ENCODE peak calls at places on chromosomes 13 and 19, in seven cellular contexts. C is WERI-Rb-1, E is psoas muscle, Z is thyroid gland, I is A549, N is spleen, T is pancreas. Y is an unnamed sample.

GRCh38 chr19:56393119-56394012 is at the start of gene ZNF582:
- DNase-seq in C (peak), E (peak), Z (peak), I (peak), N (peak), T (peak), Y (peak)

GRCh38 chr13:70253834-70254233 is 145.6 kb upstream of the KLHL1 start:
- DNase-seq in C (no peak), E (no peak), Z (no peak), I (no peak), N (no peak), T (no peak), Y (no peak)

GRCh38 chr19:5351731-5352228 is 11.2 kb upstream of the PTPRS start:
- DNase-seq in C (no peak), E (no peak), Z (no peak), I (no peak), N (no peak), T (no peak), Y (no peak)

GRCh38 chr13:76965759-76966421 is 17.6 kb downstream of the ACOD1 start:
- DNase-seq in C (no peak), E (peak), Z (peak), I (no peak), N (no peak), T (no peak), Y (no peak)

GRCh38 chr13:99432637-99433542 is 68.4 kb upstream of the TM9SF2 start:
- DNase-seq in C (peak), E (peak), Z (peak), I (peak), N (peak), T (no peak), Y (peak)

GRCh38 chr13:39602614-39603366 is at the start of gene LHFPL6:
- DNase-seq in C (peak), E (peak), Z (peak), I (peak), N (peak), T (peak), Y (peak)

GRCh38 chr13:30042891-30043630 is 192.6 kb upstream of the UBL3 start:
- DNase-seq in C (no peak), E (no peak), Z (no peak), I (no peak), N (no peak), T (no peak), Y (no peak)

GRCh38 chr13:99756281-99756680 is 215.3 kb downstream of the ZIC5 start:
- DNase-seq in C (no peak), E (no peak), Z (no peak), I (no peak), N (no peak), T (no peak), Y (no peak)

GRCh38 chr13:32737679-32738078 is 151.4 kb downstream of the PDS5B start:
- DNase-seq in C (no peak), E (no peak), Z (no peak), I (no peak), N (no peak), T (no peak), Y (no peak)

GRCh38 chr13:39144941-39145533 is 106.8 kb downstream of the NHLRC3 start:
- DNase-seq in C (peak), E (peak), Z (peak), I (peak), N (no peak), T (peak), Y (no peak)

GRCh38 chr19:18479964-18480723 is 41.7 kb downstream of the ELL start:
- DNase-seq in C (peak), E (peak), Z (peak), I (no peak), N (peak), T (no peak), Y (no peak)

GRCh38 chr13:33785384-33785783 is 32.6 kb upstream of the RFC3 start:
- DNase-seq in C (no peak), E (no peak), Z (no peak), I (no peak), N (no peak), T (no peak), Y (no peak)

GRCh38 chr13:49279885-49280284 is 32.2 kb downstream of the CDADC1 start:
- DNase-seq in C (no peak), E (no peak), Z (no peak), I (no peak), N (no peak), T (no peak), Y (no peak)

DNA sequence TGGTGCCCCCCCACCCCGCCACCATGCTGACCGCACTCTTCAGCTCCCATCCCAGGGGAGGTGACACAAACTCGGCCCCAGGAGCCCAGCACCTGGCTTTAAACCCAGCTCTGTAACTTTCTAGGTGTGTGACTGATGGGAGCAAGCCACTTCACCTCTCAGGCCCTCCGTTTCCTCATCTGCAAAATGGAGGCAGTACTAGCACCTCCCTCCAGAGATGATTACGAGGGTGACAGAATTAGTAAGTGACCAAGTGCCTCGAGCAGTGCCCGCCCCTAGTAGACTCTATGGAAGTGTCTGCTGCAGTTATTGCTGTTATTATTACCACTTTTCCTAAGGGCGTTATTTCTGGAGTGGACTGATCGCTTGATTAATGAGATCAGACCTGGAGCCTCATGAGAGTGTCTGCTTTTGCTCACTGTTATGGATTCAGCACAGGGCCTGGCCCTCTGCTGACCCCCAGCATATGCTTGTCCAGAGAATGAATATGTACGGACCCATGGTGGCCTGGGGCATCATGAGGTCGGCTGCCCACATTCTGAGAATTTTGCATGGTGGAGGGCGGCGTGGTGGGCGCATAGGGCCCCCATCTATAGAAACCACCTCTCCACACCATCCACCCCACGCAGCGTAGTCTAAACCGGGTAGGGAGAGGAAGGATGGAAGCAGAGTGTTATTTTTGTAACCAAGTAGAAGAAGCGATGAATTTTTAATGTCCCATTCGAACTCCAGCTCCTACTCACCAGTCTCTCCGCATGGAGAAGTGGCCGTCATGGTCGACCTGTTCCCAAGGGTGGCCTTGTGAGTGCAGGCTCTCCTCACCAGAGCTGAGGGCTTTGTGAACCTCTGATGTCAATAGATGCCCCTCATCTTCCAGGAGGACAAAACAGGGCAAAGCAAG is 48.2 kb downstream of the CAPN12 start:
- DNase-seq in C (no peak), E (no peak), Z (peak), I (no peak), N (no peak), T (no peak), Y (no peak)
- H3K27ac ChIP-seq in C (no peak), E (peak), Z (peak), I (peak), N (peak), T (peak), Y (peak)

GRCh38 chr13:20378721-20379120 is 146.6 kb upstream of the GJB6 start:
- DNase-seq in C (no peak), E (no peak), Z (no peak), I (no peak), N (peak), T (no peak), Y (no peak)
- TF ChIP-seq CTCF in C (no peak), E (no peak), Z (no peak), I (no peak), N (no peak), T (no peak), Y (no peak)

DNA sequence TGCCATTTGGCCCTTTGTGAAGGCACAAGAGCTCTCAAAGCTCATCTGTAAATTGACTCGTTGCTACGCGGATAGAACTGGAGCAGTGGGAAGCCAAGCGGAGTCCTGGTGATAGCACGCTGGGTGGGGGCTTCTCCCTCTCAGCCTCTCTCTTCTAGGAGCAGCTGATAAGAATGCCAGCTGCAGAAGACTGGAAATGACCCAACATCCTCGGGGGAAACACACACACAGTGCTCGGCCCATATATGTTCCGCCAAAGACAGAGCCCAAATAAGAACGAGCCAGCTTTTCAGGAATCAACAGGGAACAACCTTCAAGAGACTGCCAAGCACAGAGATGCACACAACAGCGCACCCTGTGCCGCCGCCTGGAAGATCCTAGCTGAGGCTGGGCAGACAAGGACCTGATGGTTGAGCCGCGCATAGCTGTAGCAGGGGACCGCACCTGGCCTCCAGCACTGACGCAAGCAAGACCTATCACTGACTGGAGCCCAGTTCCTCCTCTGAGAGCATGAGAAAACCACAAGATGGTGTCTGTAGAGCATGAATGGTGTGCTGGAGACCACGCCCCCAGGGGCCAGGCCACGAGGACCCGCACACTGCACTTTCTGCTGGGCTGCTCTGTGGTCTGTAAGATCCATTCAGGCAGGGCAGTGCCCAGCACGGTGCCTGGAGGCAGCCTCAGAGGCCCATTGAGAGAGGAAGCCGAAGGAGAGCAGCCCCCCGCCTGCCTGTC is 16.0 kb upstream of the SLC35E1 start:
- DNase-seq in C (peak), E (no peak), Z (no peak), I (no peak), N (peak), T (peak), Y (no peak)
- H3K4me3 ChIP-seq in C (no peak), E (peak), Z (no peak), I (no peak), N (peak), T (peak), Y (no peak)

DNA sequence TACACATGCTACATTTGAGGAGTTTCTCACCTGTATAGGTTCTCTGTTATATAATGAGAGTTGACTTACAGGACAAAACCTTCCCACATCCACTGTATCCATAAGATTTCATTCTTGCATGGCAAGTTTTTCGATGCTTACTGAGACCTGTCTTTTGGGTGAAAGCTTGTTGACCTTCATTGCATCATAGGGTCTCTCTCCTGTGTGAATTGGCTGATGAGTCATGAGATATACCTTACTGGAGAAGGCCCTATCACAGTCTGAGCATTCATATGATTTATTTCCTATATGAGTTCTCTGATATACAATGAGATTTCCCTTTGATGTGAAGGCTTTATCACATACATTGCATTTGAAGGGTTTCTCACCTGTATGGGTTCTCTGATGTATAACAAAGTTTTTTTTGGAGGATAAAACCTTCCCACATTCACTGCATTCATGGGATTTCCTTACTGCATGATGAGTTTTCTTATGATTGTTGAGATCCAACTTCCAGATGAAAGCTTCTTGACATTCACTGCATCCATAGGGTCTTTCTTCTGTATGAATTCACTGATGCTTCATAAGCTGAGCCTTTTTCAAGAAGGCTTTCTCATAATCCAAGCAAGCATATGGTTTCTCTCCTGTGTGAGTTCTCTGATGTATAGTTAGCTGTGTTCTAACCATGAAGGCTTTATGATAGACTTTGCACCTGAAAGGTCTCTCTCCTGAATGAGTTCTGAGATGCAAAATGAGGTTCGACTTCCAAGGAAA is 25.7 kb downstream of the ZNF577 start:
- DNase-seq in C (no peak), E (no peak), Z (no peak), I (no peak), N (no peak), T (no peak), Y (no peak)
- H3K27ac ChIP-seq in C (no peak), E (no peak), Z (no peak), I (no peak), N (no peak), T (no peak), Y (no peak)

DNA sequence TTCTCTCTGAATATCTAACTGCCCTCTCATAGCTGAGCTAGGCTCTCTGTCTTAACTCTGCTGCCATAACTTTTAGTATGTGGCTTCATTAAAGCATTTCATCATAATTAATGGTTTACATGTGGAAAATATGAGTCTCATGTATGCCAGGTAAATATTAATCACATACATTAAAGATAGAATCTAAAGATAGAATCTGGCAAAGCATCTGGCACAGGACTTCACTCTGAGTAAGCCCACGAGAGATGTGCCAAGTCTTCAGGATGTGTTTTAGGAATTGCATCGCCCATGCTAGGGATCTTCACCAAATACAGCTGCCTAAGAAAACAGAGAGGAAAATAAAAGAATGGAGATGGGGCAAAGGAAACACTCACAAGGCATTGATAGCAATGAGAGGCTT is 285.8 kb downstream of the DIAPH3 start:
- DNase-seq in C (no peak), E (no peak), Z (no peak), I (no peak), N (no peak), T (no peak), Y (no peak)
- TF ChIP-seq CTCF in C (no peak), E (no peak), Z (no peak), I (no peak), N (no peak), T (no peak), Y (no peak)

DNA sequence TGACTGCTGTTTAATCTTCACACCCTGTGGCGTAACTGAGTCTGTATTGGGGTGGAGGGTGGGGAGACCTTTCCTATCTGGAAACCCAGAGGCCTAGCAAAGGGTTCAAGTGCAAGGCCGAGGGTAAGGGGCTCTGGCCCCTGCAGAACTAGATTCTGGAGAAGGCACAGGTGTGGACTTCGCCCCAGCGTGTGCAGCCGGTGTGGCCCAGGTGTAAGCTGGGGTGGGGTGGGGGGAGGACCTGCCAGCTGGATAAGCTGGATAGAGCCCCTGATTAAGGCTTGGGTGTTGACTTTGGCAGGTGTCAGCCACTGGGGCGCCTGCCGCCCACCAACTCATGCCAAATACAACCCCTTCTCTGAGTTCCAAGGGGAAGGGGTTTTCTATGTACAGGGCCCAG is 1.3 kb downstream of the RAB3D start:
- DNase-seq in C (peak), E (no peak), Z (no peak), I (no peak), N (no peak), T (peak), Y (no peak)
- H3K4me3 ChIP-seq in C (peak), E (peak), Z (no peak), I (no peak), N (peak), T (peak), Y (no peak)

DNA sequence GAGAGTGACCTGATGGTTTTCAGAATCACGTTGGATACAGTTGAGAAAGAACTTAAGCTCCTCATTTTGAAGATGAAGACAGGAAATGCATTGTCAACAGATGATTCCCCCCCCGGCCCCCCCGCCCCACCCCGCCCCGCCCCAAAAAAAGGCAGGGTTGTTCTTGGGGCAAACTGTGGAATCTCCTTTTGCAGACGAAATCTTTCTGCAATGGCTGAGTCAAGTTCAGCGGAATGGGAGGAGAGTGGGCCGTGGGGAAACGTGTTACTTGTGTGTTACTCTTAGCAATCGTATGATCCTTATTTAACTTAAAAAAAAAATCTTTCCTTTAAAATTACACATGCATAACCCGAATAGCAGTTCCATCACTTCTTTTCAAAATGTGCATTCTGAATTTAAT is 348.4 kb upstream of the ARGLU1 start:
- DNase-seq in C (no peak), E (no peak), Z (no peak), I (no peak), N (no peak), T (no peak), Y (no peak)
- H3K27ac ChIP-seq in C (no peak), E (peak), Z (no peak), I (no peak), N (peak), T (no peak), Y (peak)

GRCh38 chr19:40690050-40690698 is at the start of gene NUMBL:
- DNase-seq in C (no peak), E (peak), Z (no peak), I (no peak), N (no peak), T (no peak), Y (no peak)

GRCh38 chr19:40690699-40691420 is 409 bp upstream of the NUMBL start:
- DNase-seq in C (peak), E (peak), Z (peak), I (peak), N (peak), T (peak), Y (peak)

GRCh38 chr19:40688987-40689338 is 1.5 kb downstream of the NUMBL start:
- DNase-seq in C (no peak), E (no peak), Z (no peak), I (no peak), N (no peak), T (no peak), Y (no peak)

GRCh38 chr19:40688294-40688693 is 2.2 kb downstream of the NUMBL start:
- DNase-seq in C (no peak), E (no peak), Z (no peak), I (no peak), N (no peak), T (no peak), Y (no peak)

DNA sequence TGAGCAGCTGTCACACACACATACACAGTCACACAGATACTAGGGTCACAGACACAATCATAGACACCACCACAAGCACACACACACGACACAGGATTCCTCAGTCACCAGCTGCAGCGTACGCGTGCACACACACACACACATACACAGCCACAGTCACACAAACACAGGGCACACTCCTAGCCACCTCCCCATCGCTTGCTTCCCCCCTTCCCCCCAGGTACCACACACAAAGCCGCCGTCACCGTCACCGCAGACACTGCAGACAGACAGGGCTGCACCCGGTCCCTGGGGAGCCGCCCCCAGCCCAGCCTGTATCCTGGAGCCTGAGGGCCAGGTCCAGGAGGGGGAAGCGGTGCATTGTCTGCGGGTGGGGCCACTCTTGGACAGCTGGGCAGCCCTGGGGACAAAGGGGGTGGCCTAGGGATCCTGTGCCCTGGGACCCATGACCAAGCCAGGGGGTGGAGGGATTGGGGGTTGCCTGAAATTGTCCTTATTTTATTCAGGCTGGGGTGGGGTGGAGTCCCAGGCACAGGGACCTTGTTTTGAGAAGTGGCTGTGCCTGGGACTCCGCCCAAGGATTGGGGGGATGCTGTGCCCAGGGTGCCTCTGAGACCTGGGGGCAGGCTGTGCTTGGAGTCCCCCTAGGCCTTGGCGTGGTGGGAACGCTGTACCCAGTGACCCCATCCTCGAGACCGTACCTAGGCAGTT is 957 bp downstream of the NUMBL start:
- DNase-seq in C (peak), E (peak), Z (no peak), I (no peak), N (peak), T (no peak), Y (no peak)
- TF ChIP-seq CTCF in C (no peak), E (no peak), Z (no peak), I (no peak), N (no peak), T (no peak), Y (no peak)

DNA sequence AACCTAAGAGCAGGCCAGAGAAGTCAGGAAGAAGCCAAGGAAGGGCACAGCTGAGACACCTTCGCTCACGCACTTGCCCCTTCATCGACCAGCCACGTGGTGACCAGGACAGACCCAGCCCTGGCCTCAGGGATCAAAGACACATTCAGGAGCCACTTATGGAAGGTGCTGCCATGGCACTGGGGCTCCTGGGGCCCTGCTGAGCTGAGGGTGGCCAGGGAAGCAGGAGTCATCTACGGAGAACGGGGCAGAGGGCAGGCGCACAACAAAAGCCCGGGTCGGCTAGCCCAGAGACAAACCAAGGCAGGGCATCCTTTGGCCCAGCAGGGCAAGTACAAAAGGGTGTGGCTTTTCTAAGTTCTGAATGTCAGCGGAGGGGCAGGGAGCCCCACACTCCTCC is 2.3 kb downstream of the PLPP2 start:
- DNase-seq in C (no peak), E (no peak), Z (no peak), I (no peak), N (no peak), T (no peak), Y (no peak)
- H3K4me3 ChIP-seq in C (no peak), E (no peak), Z (no peak), I (peak), N (no peak), T (no peak), Y (no peak)